ENCODE peak calls at places on chromosomes 16 and 17, in eight cellular contexts. U, T, S, P, K, O, V and A are unnamed samples.

GRCh38 chr17:17004251-17004996 is 32.5 kb upstream of the TNFRSF13B start:
- DNase-seq in U (no peak), T (no peak), S (no peak), P (no peak), K (no peak), O (no peak), V (no peak), A (no peak)

GRCh38 chr17:2883544-2884203 is 87.4 kb downstream of the RAP1GAP2 start:
- DNase-seq in U (peak; percentile 40), T (no peak), S (no peak), P (peak; percentile 76), K (peak; percentile 59), O (no peak), V (no peak), A (no peak)

GRCh38 chr17:28777178-28777577 is 33.4 kb downstream of the TRAF4 start:
- DNase-seq in U (no peak), T (no peak), S (no peak), P (no peak), K (no peak), O (no peak), V (no peak), A (no peak)

GRCh38 chr17:17994271-17994670 is 21.6 kb downstream of the DRC3 start:
- DNase-seq in U (peak; percentile 46), T (no peak), S (no peak), P (no peak), K (peak; percentile 38), O (no peak), V (no peak), A (no peak)

GRCh38 chr17:48025904-48026502 is 11.6 kb downstream of the COPZ2 start:
- DNase-seq in U (no peak), T (no peak), S (no peak), P (no peak), K (no peak), O (no peak), V (no peak), A (no peak)

GRCh38 chr17:8283356-8283755 is 5.1 kb upstream of the RANGRF start:
- DNase-seq in U (no peak), T (no peak), S (no peak), P (no peak), K (no peak), O (no peak), V (no peak), A (no peak)

GRCh38 chr16:22814330-22815105 is 556 bp downstream of the HS3ST2 start:
- DNase-seq in U (no peak), T (no peak), S (no peak), P (peak; percentile 54), K (no peak), O (peak; percentile 11), V (no peak), A (peak; percentile 79)

GRCh38 chr16:29170393-29171239 is 185.8 kb downstream of the LAT start:
- DNase-seq in U (no peak), T (peak; percentile 82), S (no peak), P (no peak), K (peak; percentile 22), O (no peak), V (no peak), A (no peak)

GRCh38 chr17:75370288-75370687 is 35.2 kb downstream of the GRB2 start:
- DNase-seq in U (no peak), T (no peak), S (no peak), P (no peak), K (no peak), O (no peak), V (no peak), A (no peak)

GRCh38 chr16:23124315-23124714 is 24.9 kb downstream of the USP31 start:
- DNase-seq in U (no peak), T (no peak), S (no peak), P (no peak), K (peak; percentile 76), O (no peak), V (no peak), A (no peak)

GRCh38 chr17:39183045-39183444 is 14.4 kb downstream of the CACNB1 start:
- DNase-seq in U (no peak), T (no peak), S (no peak), P (no peak), K (no peak), O (no peak), V (no peak), A (no peak)

GRCh38 chr16:48850097-48850496 is 240.1 kb upstream of the N4BP1 start:
- DNase-seq in U (no peak), T (no peak), S (no peak), P (no peak), K (no peak), O (no peak), V (no peak), A (no peak)

GRCh38 chr17:78849026-78849425 is 8.4 kb upstream of the USP36 start:
- DNase-seq in U (no peak), T (no peak), S (no peak), P (no peak), K (no peak), O (no peak), V (no peak), A (no peak)
- H3K4me1 ChIP-seq in U (no peaks in the 10 kb centered on the region), T (no peaks in the 10 kb centered on the region), S (no peaks in the 10 kb centered on the region), P (no peaks in the 10 kb centered on the region), K (no peaks in the 10 kb centered on the region), O (no peaks in the 10 kb centered on the region), V (no peaks in the 10 kb centered on the region), A (no peaks in the 10 kb centered on the region)

DNA sequence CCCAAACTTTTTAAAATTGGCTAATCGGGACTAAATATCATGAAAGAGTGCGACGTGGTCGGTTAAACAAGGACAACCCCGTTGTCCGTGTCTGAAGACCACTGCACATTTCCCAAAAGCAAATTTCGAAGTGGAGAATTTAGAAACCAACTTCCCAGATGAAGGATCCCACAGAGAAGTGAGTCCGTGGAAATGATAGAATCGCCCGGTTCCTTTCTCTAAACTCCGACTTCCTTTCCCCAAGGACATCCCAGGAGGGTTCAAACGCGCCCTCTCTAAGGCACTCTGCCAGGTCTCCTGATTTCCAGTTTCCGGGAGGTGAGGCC is 1.2 kb upstream of the MMP15 start:
- DNase-seq in U (no peak), T (no peak), S (no peak), P (no peak), K (no peak), O (no peak), V (no peak), A (no peak)
- H3K4me3 ChIP-seq in U (no peak overlapping the region), T (peak overlapping the region; percentile 91), S (peak overlapping the region; percentile 59), P (peak overlapping the region; percentile 73), K (no peak overlapping the region), O (no peak overlapping the region), V (peak overlapping the region; percentile 66), A (peak overlapping the region; percentile 68)

GRCh38 chr16:86059253-86060171 is 160.6 kb downstream of the IRF8 start:
- DNase-seq in U (no peak), T (peak; percentile 57), S (no peak), P (peak; percentile 42), K (peak; percentile 47), O (no peak), V (no peak), A (peak; percentile 64)
- H3K27ac ChIP-seq in U (no peak overlapping the region), T (no peak overlapping the region), S (no peak overlapping the region), P (no peak overlapping the region), K (no peak overlapping the region), O (no peak overlapping the region), V (no peak overlapping the region), A (no peak overlapping the region)

DNA sequence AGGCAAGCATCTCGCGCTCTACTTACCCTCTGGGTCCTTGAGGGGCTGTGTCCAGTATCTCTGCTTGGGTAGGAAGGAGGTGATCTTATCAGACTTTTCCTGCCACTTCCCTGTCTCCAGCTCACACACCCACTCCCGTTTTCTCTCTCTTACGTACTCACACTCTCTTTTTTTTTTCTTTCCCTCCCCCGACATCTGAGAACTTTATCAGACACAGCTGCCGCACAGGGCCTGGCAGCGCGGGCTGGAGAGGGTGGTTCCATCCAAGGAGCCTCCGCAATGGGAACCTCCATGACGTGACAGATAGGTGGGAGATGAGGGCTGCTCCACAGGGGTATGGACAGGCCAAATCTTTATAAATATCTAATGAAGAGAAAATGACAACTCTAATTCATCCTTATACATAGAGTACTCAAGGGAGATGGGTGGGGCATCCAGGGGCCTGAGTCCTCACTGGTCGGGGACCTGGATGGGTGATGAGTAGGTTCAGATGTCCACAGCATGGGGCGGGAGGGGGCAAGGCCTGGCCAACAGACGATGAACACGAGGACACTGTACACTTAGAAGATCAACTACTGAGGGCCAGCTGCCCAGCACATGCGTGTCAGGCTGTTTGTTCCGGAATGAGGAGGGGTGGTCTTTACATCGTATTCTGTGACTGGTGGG is 23.3 kb downstream of the MINK1 start:
- DNase-seq in U (no peak), T (no peak), S (no peak), P (no peak), K (no peak), O (no peak), V (no peak), A (no peak)
- H3K4me1 ChIP-seq in U (peaks cover 25% of the 10 kb centered on the region), T (no peaks in the 10 kb centered on the region), S (no peaks in the 10 kb centered on the region), P (peaks cover 7% of the 10 kb centered on the region), K (peaks cover 3% of the 10 kb centered on the region), O (peaks cover 30% of the 10 kb centered on the region), V (peaks cover 6% of the 10 kb centered on the region), A (peaks cover 56% of the 10 kb centered on the region)

GRCh38 chr17:27420211-27420950 is 35.9 kb upstream of the KSR1 start:
- DNase-seq in U (no peak), T (no peak), S (no peak), P (no peak), K (no peak), O (no peak), V (no peak), A (no peak)

GRCh38 chr17:27421111-27421510 is 35.1 kb upstream of the KSR1 start:
- DNase-seq in U (no peak), T (no peak), S (no peak), P (peak; percentile 24), K (no peak), O (no peak), V (no peak), A (no peak)

GRCh38 chr17:27424516-27424915 is 31.7 kb upstream of the KSR1 start:
- DNase-seq in U (no peak), T (no peak), S (no peak), P (peak; percentile 35), K (no peak), O (no peak), V (no peak), A (no peak)

GRCh38 chr17:27423651-27424050 is 32.6 kb upstream of the KSR1 start:
- DNase-seq in U (no peak), T (no peak), S (no peak), P (no peak), K (peak; percentile 5), O (no peak), V (no peak), A (no peak)

DNA sequence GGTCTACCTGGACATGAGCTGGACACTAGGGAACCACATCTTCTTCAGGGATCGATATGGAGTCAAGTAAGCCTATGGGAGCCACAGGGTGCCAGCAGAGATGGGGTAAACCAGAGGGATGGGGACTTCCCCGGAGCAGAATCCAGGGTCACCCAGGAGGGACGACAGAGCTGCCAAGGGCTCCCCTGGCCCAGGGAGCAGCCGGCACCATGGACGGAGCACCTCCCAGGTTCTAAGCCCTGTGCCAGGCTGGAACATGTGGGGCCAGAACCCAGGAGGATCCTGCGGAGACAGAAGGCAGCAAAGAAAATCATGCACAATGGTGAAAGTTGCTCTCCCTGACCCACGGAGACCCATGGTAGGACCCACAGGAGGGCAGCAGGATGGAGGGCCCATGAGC is 33.6 kb upstream of the KSR1 start:
- DNase-seq in U (no peak), T (no peak), S (no peak), P (no peak), K (no peak), O (no peak), V (no peak), A (no peak)
- H3K4me3 ChIP-seq in U (no peak overlapping the region), T (no peak overlapping the region), S (no peak overlapping the region), P (no peak overlapping the region), K (no peak overlapping the region), O (no peak overlapping the region), V (no peak overlapping the region), A (no peak overlapping the region)